ENCODE peak calls at places on chromosome 13, in six cellular contexts. B, C, V, R, W and X are unnamed samples.

GRCh38 chr13:30607908-30608307 is 9.8 kb upstream of the USPL1 start:
- DNase-seq in B (peak), C (peak), V (no peak), R (no peak), W (no peak), X (no peak)

GRCh38 chr13:113637262-113638160 is 20.5 kb downstream of the ATP4B start:
- DNase-seq in B (no peak), C (no peak), V (no peak), R (no peak), W (no peak), X (no peak)

GRCh38 chr13:23959231-23959862 is 62.0 kb upstream of the C1QTNF9B start:
- DNase-seq in B (no peak), C (no peak), V (no peak), R (no peak), W (no peak), X (peak)

GRCh38 chr13:112456138-112457056 is 80.2 kb downstream of the SPACA7 start:
- DNase-seq in B (peak), C (no peak), V (no peak), R (no peak), W (no peak), X (no peak)

GRCh38 chr13:110509478-110509926 is 52.0 kb downstream of the RAB20 start:
- DNase-seq in B (no peak), C (peak), V (no peak), R (no peak), W (no peak), X (no peak)

GRCh38 chr13:77516342-77516789 is 19.1 kb upstream of the SCEL start:
- DNase-seq in B (no peak), C (peak), V (no peak), R (no peak), W (no peak), X (peak)

GRCh38 chr13:107866666-107867623 is 348.4 kb downstream of the LIG4 start:
- DNase-seq in B (no peak), C (peak), V (peak), R (peak), W (no peak), X (peak)

GRCh38 chr13:62085832-62086231 is 670.2 kb upstream of the PCDH20 start:
- DNase-seq in B (no peak), C (no peak), V (no peak), R (no peak), W (no peak), X (no peak)

GRCh38 chr13:24997367-24997967 is 98.5 kb upstream of the PABPC3 start:
- DNase-seq in B (no peak), C (peak), V (peak), R (no peak), W (no peak), X (peak)